ENCODE peak calls at places on chromosomes 1 and 21, in four cellular contexts. G, W, M and Q are unnamed samples.

GRCh38 chr1:109256971-109257681 is 7.8 kb downstream of the CELSR2 start:
- DNase-seq in M (no peak), G (no peak), W (no peak), Q (no peak)

GRCh38 chr1:220926146-220926545 is 46.9 kb downstream of the HLX start:
- DNase-seq in G (no peak), M (no peak), W (no peak), Q (no peak)

GRCh38 chr21:34845521-34846213 is 176.9 kb downstream of the CLIC6 start:
- DNase-seq in W (no peak), M (peak), G (peak), Q (no peak)

GRCh38 chr1:71861022-71861421 is 421.3 kb downstream of the NEGR1 start:
- DNase-seq in G (no peak), M (no peak), W (no peak), Q (no peak)

GRCh38 chr1:31790140-31790539 is 25.7 kb downstream of the SPOCD1 start:
- DNase-seq in G (no peak), W (no peak), M (peak), Q (peak)

GRCh38 chr1:9235123-9235513 is 544 bp downstream of the H6PD start:
- DNase-seq in W (no peak), G (no peak), M (no peak), Q (no peak)

GRCh38 chr1:27163093-27163492 is 8.2 kb upstream of the SLC9A1 start:
- DNase-seq in M (no peak), G (no peak), W (no peak), Q (no peak)

GRCh38 chr1:216183007-216183406 is 240.2 kb downstream of the USH2A start:
- DNase-seq in W (no peak), G (no peak), M (no peak), Q (no peak)

GRCh38 chr1:15337656-15338402 is 71.9 kb upstream of the EFHD2 start:
- DNase-seq in W (no peak), G (no peak), M (peak), Q (peak)

GRCh38 chr1:248625971-248626370 is 8.9 kb downstream of the OR2T11 start:
- DNase-seq in M (no peak), G (no peak), W (no peak), Q (no peak)

GRCh38 chr1:81414417-81415087 is 386.2 kb upstream of the ADGRL2 start:
- DNase-seq in G (peak), W (no peak), M (peak), Q (peak)

GRCh38 chr1:227940791-227941241 is 6.9 kb downstream of the WNT9A start:
- DNase-seq in W (no peak), G (no peak), M (peak), Q (peak)

GRCh38 chr1:209633335-209633997 is 18.8 kb downstream of the LAMB3 start:
- DNase-seq in W (no peak), M (no peak), G (no peak), Q (no peak)

GRCh38 chr1:64183380-64183984 is 19.9 kb upstream of the UBE2U start:
- DNase-seq in G (no peak), M (no peak), W (no peak), Q (no peak)

GRCh38 chr1:37028981-37029617 is 5.2 kb downstream of the GRIK3 start:
- DNase-seq in M (no peak), G (no peak), W (no peak), Q (no peak)

GRCh38 chr1:175016073-175016722 is 7.0 kb downstream of the MRPS14 start:
- DNase-seq in M (no peak), G (no peak), W (no peak), Q (no peak)

GRCh38 chr21:34814529-34814951 is 145.7 kb downstream of the CLIC6 start:
- DNase-seq in G (no peak), M (no peak), W (no peak), Q (no peak)

GRCh38 chr1:202798260-202798659 is 10.0 kb downstream of the KDM5B start:
- DNase-seq in W (no peak), M (no peak), G (no peak), Q (no peak)

GRCh38 chr1:157113631-157114030 is 14.0 kb upstream of the ETV3L start:
- DNase-seq in M (peak), W (no peak), G (no peak), Q (peak)

GRCh38 chr1:212597495-212597894 is 11.1 kb upstream of the ATF3 start:
- DNase-seq in W (no peak), M (no peak), G (no peak), Q (no peak)